ENCODE peak calls at places on chromosomes 7 and 10, in five cellular contexts. I is A549, S is transverse colon, Y is SK-N-SH, F is ovary. K is an unnamed sample. For H3K4me1, the result is how much of the 10 kb centered on the place peaks cover.

GRCh38 chr10:110495731-110496552 is 1.8 kb upstream of the DUSP5 start:
- DNase-seq in I (peak), S (peak), Y (peak), F (peak), K (no peak)

GRCh38 chr10:73039635-73040034 is 57.0 kb downstream of the P4HA1 start:
- DNase-seq in I (no peak), S (no peak), Y (no peak), F (no peak), K (no peak)

GRCh38 chr10:69009360-69009759 is 20.8 kb downstream of the KIFBP start:
- DNase-seq in I (no peak), S (no peak), Y (no peak), F (no peak), K (no peak)

GRCh38 chr10:123936426-123936825 is 44.8 kb upstream of the CPXM2 start:
- DNase-seq in I (no peak), S (no peak), Y (no peak), F (no peak), K (no peak)

GRCh38 chr7:26198133-26198780 is 2.3 kb downstream of the HNRNPA2B1 start:
- DNase-seq in I (no peak), S (no peak), Y (no peak), F (no peak), K (no peak)

GRCh38 chr10:119449760-119450461 is 92.6 kb downstream of the RGS10 start:
- DNase-seq in I (no peak), S (no peak), Y (no peak), F (peak), K (no peak)

GRCh38 chr7:138752568-138753518 is 45.0 kb upstream of the TMEM213 start:
- DNase-seq in I (peak), S (peak), Y (peak), F (no peak), K (no peak)

GRCh38 chr7:124785994-124786393 is 20.4 kb upstream of the GPR37 start:
- DNase-seq in I (no peak), S (no peak), Y (no peak), F (no peak), K (no peak)

GRCh38 chr10:62047960-62048383 is 146.5 kb downstream of the ARID5B start:
- DNase-seq in I (no peak), S (peak), Y (no peak), F (no peak), K (no peak)

GRCh38 chr10:67785098-67785497 is 52.9 kb downstream of the DNAJC12 start:
- DNase-seq in I (no peak), S (no peak), Y (no peak), F (no peak), K (no peak)

GRCh38 chr10:6204063-6204340 is 1.3 kb downstream of the PFKFB3 start:
- DNase-seq in I (no peak), S (peak), Y (peak), F (no peak), K (no peak)

GRCh38 chr7:106947244-106947728 is 82.2 kb downstream of the PIK3CG start:
- DNase-seq in I (peak), S (peak), Y (peak), F (peak), K (no peak)

GRCh38 chr10:66259836-66260235 is 666.0 kb upstream of the LRRTM3 start:
- DNase-seq in I (no peak), S (no peak), Y (no peak), F (no peak), K (no peak)

GRCh38 chr10:101466016-101466912 is 112.3 kb downstream of the BTRC start:
- DNase-seq in I (no peak), S (no peak), Y (no peak), F (no peak), K (no peak)

GRCh38 chr7:1736826-1737225 is 66.7 kb downstream of the ELFN1 start:
- DNase-seq in I (no peak), S (no peak), Y (no peak), F (no peak), K (no peak)

GRCh38 chr10:63246361-63246760 is 113.2 kb downstream of the NRBF2 start:
- DNase-seq in I (no peak), S (no peak), Y (no peak), F (no peak), K (no peak)

GRCh38 chr7:112290065-112290464 is 83.6 kb downstream of the ZNF277 start:
- DNase-seq in I (no peak), S (no peak), Y (no peak), F (no peak), K (no peak)

GRCh38 chr7:131898418-131898817 is 342.0 kb upstream of the PODXL start:
- DNase-seq in I (no peak), S (no peak), Y (no peak), F (no peak), K (no peak)

GRCh38 chr7:16550671-16551070 is 24.0 kb downstream of the LRRC72 start:
- DNase-seq in I (no peak), S (no peak), Y (no peak), F (no peak), K (no peak)

DNA sequence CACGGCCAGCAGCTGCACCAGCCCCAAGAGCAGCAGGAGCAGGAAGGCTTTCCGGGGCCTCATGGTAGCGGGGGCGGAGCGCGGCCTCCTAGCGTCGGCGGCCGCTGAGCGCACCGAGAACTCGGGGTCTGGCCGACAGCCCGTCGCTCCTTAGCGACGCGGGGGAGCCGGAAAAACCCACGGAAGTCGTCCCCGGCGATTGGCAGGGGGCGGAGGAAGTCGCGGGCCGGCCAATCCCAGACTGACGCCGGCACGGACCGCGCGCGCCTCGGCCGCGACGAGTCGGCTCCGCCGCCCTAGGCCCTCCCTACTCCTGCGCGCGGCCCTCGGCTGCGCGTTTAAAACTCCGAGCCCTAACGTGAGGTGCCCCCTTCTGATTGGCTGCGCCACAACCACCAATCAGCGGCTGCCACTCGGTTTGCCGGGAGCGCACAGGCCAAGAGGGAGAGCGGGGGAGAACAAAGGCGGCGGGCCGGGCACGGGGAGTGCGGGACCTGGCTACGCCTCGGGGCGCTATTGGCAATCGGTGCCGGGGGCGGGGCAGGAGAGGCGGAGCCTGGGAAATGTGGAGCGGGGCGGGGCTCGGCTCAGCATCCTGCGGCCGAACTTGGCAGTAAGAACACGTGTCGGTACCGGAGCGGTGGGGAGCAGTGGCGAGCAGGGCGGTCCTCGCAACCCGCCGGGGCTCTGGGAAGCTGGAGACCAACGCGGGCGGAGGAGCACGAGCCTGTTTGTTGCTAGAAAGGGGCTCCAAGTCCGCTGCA is at the start of gene PDIA4:
- DNase-seq in I (peak), S (peak), Y (peak), F (peak), K (peak)
- H3K4me1 ChIP-seq in I (under half), S (under half), Y (under half), F (under half), K (under half)

GRCh38 chr7:128404143-128404681 is 5.6 kb downstream of the IMPDH1 start:
- DNase-seq in I (no peak), S (peak), Y (no peak), F (no peak), K (no peak)
- TF ChIP-seq EP300 in I (no peak), S (no peak), Y (no peak), F (no peak), K (no peak)

DNA sequence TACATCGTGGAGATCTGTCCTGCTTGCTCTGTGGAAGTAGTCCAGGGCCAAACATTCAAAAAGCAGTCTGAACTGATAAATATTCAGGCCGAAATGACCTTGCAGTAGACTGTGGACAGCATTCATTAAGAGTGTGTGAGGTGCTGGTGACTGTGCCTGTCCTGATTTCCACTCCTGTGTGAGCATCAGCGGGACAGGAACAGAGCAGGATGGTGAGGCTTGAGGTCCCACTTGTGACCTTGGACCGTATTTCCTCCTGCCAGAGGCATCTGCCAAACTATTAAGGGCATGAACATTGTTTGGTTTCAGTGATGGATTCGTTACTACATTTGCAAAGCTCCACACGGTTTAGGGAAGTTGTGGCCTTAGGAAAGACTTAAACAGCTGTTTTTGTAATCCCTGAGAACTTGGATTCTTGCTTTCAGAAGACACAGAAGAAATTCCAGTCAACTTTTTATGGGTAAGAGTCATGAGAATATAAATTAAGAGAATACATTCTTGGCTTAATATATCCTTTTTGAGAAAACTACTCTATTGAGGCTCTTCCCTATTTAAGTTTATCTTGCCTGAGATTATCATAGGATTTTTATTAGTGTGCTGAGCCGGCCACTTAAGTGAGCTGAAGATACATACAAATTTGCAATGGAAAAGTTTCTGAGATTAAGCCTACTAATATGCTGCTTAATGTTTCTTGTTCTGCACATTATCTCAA is 32.9 kb downstream of the CCNY start:
- DNase-seq in I (no peak), S (no peak), Y (no peak), F (no peak), K (no peak)
- H3K4me1 ChIP-seq in I (under half), S (half or more), Y (under half), F (under half), K (half or more)

GRCh38 chr10:112634096-112634830 is 187.2 kb downstream of the VTI1A start:
- DNase-seq in I (no peak), S (no peak), Y (no peak), F (no peak), K (no peak)

GRCh38 chr10:112628951-112629604 is 182.1 kb downstream of the VTI1A start:
- DNase-seq in I (no peak), S (no peak), Y (no peak), F (no peak), K (no peak)

GRCh38 chr10:112631501-112632410 is 184.7 kb downstream of the VTI1A start:
- DNase-seq in I (no peak), S (no peak), Y (no peak), F (no peak), K (no peak)
- TF ChIP-seq EP300 in I (no peak), S (no peak), Y (no peak), F (no peak), K (no peak)

GRCh38 chr7:123748734-123749536 is at the start of gene WASL:
- DNase-seq in I (peak), S (peak), Y (peak), F (peak), K (peak)
- H3K4me1 ChIP-seq in I (under half), S (under half), Y (under half), F (under half), K (half or more)

DNA sequence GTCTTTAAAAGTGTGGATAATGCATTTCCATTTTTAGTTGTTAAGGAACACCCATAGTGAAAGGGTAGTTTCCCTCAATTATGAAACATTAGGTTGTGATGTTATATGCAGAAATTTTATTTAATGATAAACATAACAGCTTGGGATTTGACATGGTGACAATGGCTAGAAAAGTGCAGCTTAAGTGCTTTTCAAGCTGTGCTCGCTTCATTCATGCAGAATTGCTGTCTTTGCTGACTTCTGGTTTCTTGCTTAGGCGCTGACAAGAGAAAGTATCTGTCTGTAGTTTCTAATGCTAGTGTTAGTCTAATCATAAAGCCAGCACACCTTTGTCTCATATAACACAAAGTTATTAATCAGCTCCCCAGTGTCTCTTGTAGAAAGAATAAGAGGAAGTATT is 170.0 kb downstream of the ARL5B start:
- DNase-seq in I (no peak), S (no peak), Y (no peak), F (no peak), K (no peak)
- TF ChIP-seq EP300 in I (no peak), S (no peak), Y (no peak), F (no peak), K (no peak)

GRCh38 chr7:37446371-37446770 is 2.3 kb downstream of the ELMO1 start:
- DNase-seq in I (no peak), S (no peak), Y (no peak), F (no peak), K (no peak)
- H3K4me1 ChIP-seq in I (under half), S (under half), Y (under half), F (under half), K (under half)

GRCh38 chr10:22805304-22805703 is 90.9 kb upstream of the PIP4K2A start:
- DNase-seq in I (no peak), S (no peak), Y (peak), F (no peak), K (no peak)
- TF ChIP-seq EP300 in I (no peak), S (no peak), Y (no peak), F (no peak), K (no peak)

DNA sequence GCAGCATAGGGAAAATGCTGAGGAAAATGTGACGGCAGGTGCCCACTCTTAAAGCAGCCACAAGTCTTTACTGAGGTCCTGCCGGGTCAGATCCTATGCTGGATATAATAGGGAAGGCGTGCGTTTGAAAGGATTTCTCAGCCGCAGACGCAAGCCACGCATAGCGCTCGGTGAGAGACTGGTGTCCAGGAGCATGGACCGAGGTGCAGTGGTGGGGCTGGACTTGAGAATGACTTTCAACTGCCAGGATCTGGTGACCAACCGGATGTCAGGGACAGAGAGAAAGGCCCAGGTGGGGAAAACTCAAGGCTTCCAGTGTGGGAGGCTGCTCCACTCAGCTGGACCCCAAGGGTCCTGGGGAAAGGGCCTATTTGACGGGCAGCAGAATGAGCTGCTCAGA is 74.7 kb upstream of the INSIG1 start:
- DNase-seq in I (no peak), S (no peak), Y (no peak), F (no peak), K (no peak)
- H3K4me1 ChIP-seq in I (under half), S (under half), Y (under half), F (under half), K (under half)

DNA sequence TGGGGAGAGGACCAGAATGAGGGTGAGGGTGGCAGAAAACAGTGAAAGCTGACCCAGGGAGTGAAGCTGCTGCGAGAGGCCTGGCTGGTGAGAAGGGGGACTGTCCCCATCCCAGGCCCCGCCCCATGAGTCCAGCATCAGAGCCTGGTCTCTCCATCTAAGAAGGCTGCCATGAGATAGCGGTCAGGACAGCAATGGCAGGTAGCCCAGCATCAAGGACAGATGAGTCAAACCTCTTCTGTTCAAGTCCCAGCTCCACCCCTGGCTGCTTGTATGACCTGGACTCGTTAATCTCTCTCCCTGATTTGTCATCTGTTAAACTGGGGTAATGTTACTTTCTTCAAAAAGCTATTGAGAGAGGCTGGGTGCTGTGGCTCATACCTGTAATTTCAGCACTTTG is 22.2 kb downstream of the GPNMB start:
- DNase-seq in I (no peak), S (no peak), Y (no peak), F (no peak), K (no peak)
- TF ChIP-seq EP300 in I (no peak), S (no peak), Y (no peak), F (no peak), K (no peak)

K was measured in esophagus muscularis mucosa.